ENCODE peak calls at places on chromosomes 5 and 9, in five cellular contexts. One of them, this sample, is unnamed.

GRCh38 chr5:4082966-4083564 is 487.4 kb downstream of the IRX1 start:
- DNase-seq in glutamatergic neuron: no peak
- DNase-seq in retinal pigment epithelial cell: no peak
- DNase-seq in MM.1S: no peak
- DNase-seq in colonic mucosa: no peak
- DNase-seq in this sample: no peak

GRCh38 chr5:16539169-16539666 is 73.6 kb upstream of the ZNF622 start:
- DNase-seq in colonic mucosa: peak
- DNase-seq in glutamatergic neuron: no peak
- DNase-seq in retinal pigment epithelial cell: no peak
- DNase-seq in MM.1S: no peak
- DNase-seq in this sample: no peak

GRCh38 chr5:176776916-176777315 is 33.4 kb upstream of the UNC5A start:
- DNase-seq in retinal pigment epithelial cell: no peak
- DNase-seq in glutamatergic neuron: no peak
- DNase-seq in MM.1S: no peak
- DNase-seq in colonic mucosa: no peak
- DNase-seq in this sample: no peak

GRCh38 chr5:28014779-28015178 is 976.4 kb upstream of the CDH9 start:
- DNase-seq in retinal pigment epithelial cell: no peak
- DNase-seq in colonic mucosa: no peak
- DNase-seq in MM.1S: peak
- DNase-seq in glutamatergic neuron: no peak
- DNase-seq in this sample: no peak

GRCh38 chr5:10936081-10936480 is 175.0 kb upstream of the DAP start:
- DNase-seq in glutamatergic neuron: no peak
- DNase-seq in retinal pigment epithelial cell: no peak
- DNase-seq in colonic mucosa: no peak
- DNase-seq in MM.1S: no peak
- DNase-seq in this sample: no peak

GRCh38 chr9:124771867-124772621 is 933 bp upstream of the NR6A1 start:
- DNase-seq in glutamatergic neuron: peak
- DNase-seq in retinal pigment epithelial cell: no peak
- DNase-seq in colonic mucosa: peak
- DNase-seq in MM.1S: peak
- DNase-seq in this sample: peak

GRCh38 chr9:94134629-94135028 is 50.4 kb downstream of the PTPDC1 start:
- DNase-seq in MM.1S: no peak
- DNase-seq in retinal pigment epithelial cell: no peak
- DNase-seq in colonic mucosa: no peak
- DNase-seq in glutamatergic neuron: no peak
- DNase-seq in this sample: no peak

GRCh38 chr5:139138109-139138508 is 60.1 kb downstream of the SIL1 start:
- DNase-seq in colonic mucosa: no peak
- DNase-seq in retinal pigment epithelial cell: no peak
- DNase-seq in MM.1S: no peak
- DNase-seq in glutamatergic neuron: no peak
- DNase-seq in this sample: no peak

GRCh38 chr9:124164800-124165199 is 92.9 kb upstream of the NEK6 start:
- DNase-seq in glutamatergic neuron: no peak
- DNase-seq in colonic mucosa: no peak
- DNase-seq in MM.1S: no peak
- DNase-seq in retinal pigment epithelial cell: peak
- DNase-seq in this sample: no peak

GRCh38 chr9:98401140-98402025 is 145.9 kb upstream of the TBC1D2 start:
- DNase-seq in retinal pigment epithelial cell: no peak
- DNase-seq in colonic mucosa: no peak
- DNase-seq in glutamatergic neuron: no peak
- DNase-seq in MM.1S: no peak
- DNase-seq in this sample: no peak

GRCh38 chr9:95511952-95512750 is 4.6 kb downstream of the PTCH1 start:
- DNase-seq in retinal pigment epithelial cell: no peak
- DNase-seq in glutamatergic neuron: no peak
- DNase-seq in MM.1S: no peak
- DNase-seq in colonic mucosa: peak
- DNase-seq in this sample: no peak

GRCh38 chr5:42620579-42621216 is 135.9 kb upstream of the CCDC152 start:
- DNase-seq in retinal pigment epithelial cell: no peak
- DNase-seq in MM.1S: no peak
- DNase-seq in colonic mucosa: no peak
- DNase-seq in glutamatergic neuron: no peak
- DNase-seq in this sample: no peak

GRCh38 chr5:137933491-137933911 is 44.2 kb downstream of the PKD2L2 start:
- DNase-seq in MM.1S: no peak
- DNase-seq in retinal pigment epithelial cell: no peak
- DNase-seq in glutamatergic neuron: no peak
- DNase-seq in colonic mucosa: no peak
- DNase-seq in this sample: no peak

GRCh38 chr5:120240716-120241115 is 223.4 kb upstream of the PRR16 start:
- DNase-seq in colonic mucosa: no peak
- DNase-seq in retinal pigment epithelial cell: no peak
- DNase-seq in glutamatergic neuron: no peak
- DNase-seq in MM.1S: no peak
- DNase-seq in this sample: no peak

GRCh38 chr5:35617435-35618296 is at the start of gene SPEF2:
- DNase-seq in retinal pigment epithelial cell: peak
- DNase-seq in MM.1S: peak
- DNase-seq in colonic mucosa: peak
- DNase-seq in glutamatergic neuron: peak
- DNase-seq in this sample: peak

GRCh38 chr5:38375423-38375822 is 117.1 kb downstream of the EGFLAM start:
- DNase-seq in colonic mucosa: no peak
- DNase-seq in retinal pigment epithelial cell: no peak
- DNase-seq in MM.1S: no peak
- DNase-seq in glutamatergic neuron: no peak
- DNase-seq in this sample: no peak

GRCh38 chr5:3542158-3542557 is 53.5 kb upstream of the IRX1 start:
- DNase-seq in colonic mucosa: no peak
- DNase-seq in MM.1S: no peak
- DNase-seq in glutamatergic neuron: no peak
- DNase-seq in retinal pigment epithelial cell: no peak
- DNase-seq in this sample: no peak

GRCh38 chr9:126985870-126986498 is 71.4 kb downstream of the RALGPS1 start:
- DNase-seq in glutamatergic neuron: no peak
- DNase-seq in colonic mucosa: peak
- DNase-seq in retinal pigment epithelial cell: no peak
- DNase-seq in MM.1S: peak
- DNase-seq in this sample: peak

GRCh38 chr5:97088774-97089148 is 53.6 kb downstream of the LIX1 start:
- DNase-seq in retinal pigment epithelial cell: no peak
- DNase-seq in colonic mucosa: no peak
- DNase-seq in MM.1S: no peak
- DNase-seq in glutamatergic neuron: no peak
- DNase-seq in this sample: no peak

GRCh38 chr5:97085787-97086181 is 56.6 kb downstream of the LIX1 start:
- DNase-seq in colonic mucosa: no peak
- DNase-seq in retinal pigment epithelial cell: no peak
- DNase-seq in glutamatergic neuron: no peak
- DNase-seq in MM.1S: no peak
- DNase-seq in this sample: no peak

GRCh38 chr5:97087138-97087537 is 55.3 kb downstream of the LIX1 start:
- DNase-seq in glutamatergic neuron: no peak
- DNase-seq in retinal pigment epithelial cell: no peak
- DNase-seq in colonic mucosa: no peak
- DNase-seq in MM.1S: no peak
- DNase-seq in this sample: no peak

GRCh38 chr5:97090944-97091343 is 51.5 kb downstream of the LIX1 start:
- DNase-seq in colonic mucosa: no peak
- DNase-seq in MM.1S: no peak
- DNase-seq in retinal pigment epithelial cell: no peak
- DNase-seq in glutamatergic neuron: no peak
- DNase-seq in this sample: no peak

GRCh38 chr5:97089149-97089801 is 53.1 kb downstream of the LIX1 start:
- DNase-seq in colonic mucosa: no peak
- DNase-seq in MM.1S: no peak
- DNase-seq in retinal pigment epithelial cell: no peak
- DNase-seq in glutamatergic neuron: no peak
- DNase-seq in this sample: no peak
- TF ChIP-seq CTCF in colonic mucosa: no peak
- TF ChIP-seq CTCF in MM.1S: no peak
- TF ChIP-seq CTCF in retinal pigment epithelial cell: no peak
- TF ChIP-seq CTCF in glutamatergic neuron: no peak
- TF ChIP-seq CTCF in this sample: no peak

DNA sequence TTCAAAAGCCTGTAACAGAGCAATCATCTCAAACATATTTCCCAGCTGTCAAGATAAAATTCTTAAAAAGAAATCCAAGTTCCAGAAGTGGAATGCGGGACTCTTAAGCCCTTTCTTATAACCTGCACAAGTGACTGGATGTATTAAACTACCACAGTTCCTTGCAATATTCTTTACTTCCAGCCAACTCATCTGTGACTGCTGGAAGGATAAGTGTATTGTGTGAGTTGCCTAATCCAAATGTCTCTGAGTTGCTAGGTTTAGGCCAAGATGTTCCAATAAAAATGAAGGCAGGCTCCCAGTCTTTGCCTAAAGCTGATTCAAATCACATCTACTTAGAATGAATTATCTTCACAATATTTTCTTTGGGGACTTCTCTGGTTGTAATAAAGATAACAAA is 159.2 kb upstream of the SLC24A2 start:
- DNase-seq in glutamatergic neuron: no peak
- DNase-seq in colonic mucosa: no peak
- DNase-seq in MM.1S: no peak
- DNase-seq in retinal pigment epithelial cell: no peak
- DNase-seq in this sample: no peak
- TF ChIP-seq CTCF in glutamatergic neuron: no peak
- TF ChIP-seq CTCF in colonic mucosa: no peak
- TF ChIP-seq CTCF in MM.1S: no peak
- TF ChIP-seq CTCF in retinal pigment epithelial cell: no peak
- TF ChIP-seq CTCF in this sample: no peak

GRCh38 chr5:154157483-154158378 is 32.8 kb upstream of the GALNT10 start:
- DNase-seq in colonic mucosa: no peak
- DNase-seq in retinal pigment epithelial cell: no peak
- DNase-seq in glutamatergic neuron: no peak
- DNase-seq in MM.1S: no peak
- DNase-seq in this sample: no peak
- TF ChIP-seq CTCF in colonic mucosa: peak
- TF ChIP-seq CTCF in retinal pigment epithelial cell: peak
- TF ChIP-seq CTCF in glutamatergic neuron: peak
- TF ChIP-seq CTCF in MM.1S: peak
- TF ChIP-seq CTCF in this sample: peak

GRCh38 chr5:130937046-130937445 is 228.0 kb downstream of the HINT1 start:
- DNase-seq in colonic mucosa: no peak
- DNase-seq in MM.1S: no peak
- DNase-seq in glutamatergic neuron: no peak
- DNase-seq in retinal pigment epithelial cell: no peak
- DNase-seq in this sample: no peak
- TF ChIP-seq CTCF in colonic mucosa: no peak
- TF ChIP-seq CTCF in MM.1S: no peak
- TF ChIP-seq CTCF in glutamatergic neuron: no peak
- TF ChIP-seq CTCF in retinal pigment epithelial cell: no peak
- TF ChIP-seq CTCF in this sample: no peak

GRCh38 chr5:56481147-56481997 is 248.2 kb upstream of the ANKRD55 start:
- DNase-seq in retinal pigment epithelial cell: no peak
- DNase-seq in glutamatergic neuron: peak
- DNase-seq in MM.1S: peak
- DNase-seq in colonic mucosa: peak
- DNase-seq in this sample: peak
- TF ChIP-seq CTCF in retinal pigment epithelial cell: peak
- TF ChIP-seq CTCF in glutamatergic neuron: peak
- TF ChIP-seq CTCF in MM.1S: peak
- TF ChIP-seq CTCF in colonic mucosa: no peak
- TF ChIP-seq CTCF in this sample: no peak

GRCh38 chr9:71762900-71763653 is 5.2 kb downstream of the CEMIP2 start:
- DNase-seq in MM.1S: no peak
- DNase-seq in retinal pigment epithelial cell: no peak
- DNase-seq in colonic mucosa: peak
- DNase-seq in glutamatergic neuron: no peak
- DNase-seq in this sample: no peak
- TF ChIP-seq CTCF in MM.1S: no peak
- TF ChIP-seq CTCF in retinal pigment epithelial cell: no peak
- TF ChIP-seq CTCF in colonic mucosa: no peak
- TF ChIP-seq CTCF in glutamatergic neuron: no peak
- TF ChIP-seq CTCF in this sample: no peak

DNA sequence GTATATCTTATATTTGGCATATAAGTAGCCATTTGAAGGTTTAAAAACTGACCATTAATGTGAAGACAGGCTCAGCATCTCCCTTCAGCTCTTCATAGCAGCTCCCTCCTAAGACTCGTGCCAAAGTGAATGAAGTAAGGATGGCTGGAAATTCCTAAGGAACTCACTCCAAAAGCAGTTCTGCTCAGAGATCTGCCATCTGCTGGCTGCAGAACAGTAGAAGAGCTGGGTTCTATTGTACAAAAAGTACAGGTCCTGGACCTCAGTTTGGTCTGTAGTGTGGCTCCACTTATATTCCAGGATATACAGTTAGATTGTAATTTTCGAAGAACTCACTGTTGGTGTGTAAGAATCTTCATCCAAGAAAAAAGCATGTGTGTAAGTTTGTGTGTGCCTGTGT is 104.9 kb upstream of the RUSC2 start:
- DNase-seq in colonic mucosa: no peak
- DNase-seq in MM.1S: no peak
- DNase-seq in glutamatergic neuron: no peak
- DNase-seq in retinal pigment epithelial cell: no peak
- DNase-seq in this sample: no peak
- TF ChIP-seq CTCF in colonic mucosa: no peak
- TF ChIP-seq CTCF in MM.1S: no peak
- TF ChIP-seq CTCF in glutamatergic neuron: no peak
- TF ChIP-seq CTCF in retinal pigment epithelial cell: peak
- TF ChIP-seq CTCF in this sample: no peak

DNA sequence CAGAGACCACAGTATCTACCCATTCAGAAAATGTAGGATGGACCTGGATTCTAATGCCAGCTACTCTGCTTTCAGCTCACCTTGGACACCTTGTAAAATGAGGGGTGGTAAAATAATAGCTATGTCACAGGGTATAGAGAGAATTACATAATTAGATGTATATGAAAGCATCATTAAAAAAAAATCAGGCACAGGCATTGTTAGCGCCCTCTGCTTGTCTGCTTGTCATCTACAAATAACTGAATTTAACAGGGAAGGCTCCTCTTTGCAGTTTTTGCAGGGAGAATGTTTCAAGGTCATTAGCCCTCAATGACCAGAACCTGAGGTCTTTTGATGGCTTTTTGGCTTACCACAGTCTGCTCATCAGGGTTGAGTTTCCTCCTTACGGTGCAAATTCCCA is 58.0 kb downstream of the GPR21 start:
- DNase-seq in colonic mucosa: no peak
- DNase-seq in MM.1S: no peak
- DNase-seq in retinal pigment epithelial cell: no peak
- DNase-seq in glutamatergic neuron: no peak
- DNase-seq in this sample: no peak
- TF ChIP-seq CTCF in colonic mucosa: no peak
- TF ChIP-seq CTCF in MM.1S: peak
- TF ChIP-seq CTCF in retinal pigment epithelial cell: peak
- TF ChIP-seq CTCF in glutamatergic neuron: no peak
- TF ChIP-seq CTCF in this sample: no peak

DNA sequence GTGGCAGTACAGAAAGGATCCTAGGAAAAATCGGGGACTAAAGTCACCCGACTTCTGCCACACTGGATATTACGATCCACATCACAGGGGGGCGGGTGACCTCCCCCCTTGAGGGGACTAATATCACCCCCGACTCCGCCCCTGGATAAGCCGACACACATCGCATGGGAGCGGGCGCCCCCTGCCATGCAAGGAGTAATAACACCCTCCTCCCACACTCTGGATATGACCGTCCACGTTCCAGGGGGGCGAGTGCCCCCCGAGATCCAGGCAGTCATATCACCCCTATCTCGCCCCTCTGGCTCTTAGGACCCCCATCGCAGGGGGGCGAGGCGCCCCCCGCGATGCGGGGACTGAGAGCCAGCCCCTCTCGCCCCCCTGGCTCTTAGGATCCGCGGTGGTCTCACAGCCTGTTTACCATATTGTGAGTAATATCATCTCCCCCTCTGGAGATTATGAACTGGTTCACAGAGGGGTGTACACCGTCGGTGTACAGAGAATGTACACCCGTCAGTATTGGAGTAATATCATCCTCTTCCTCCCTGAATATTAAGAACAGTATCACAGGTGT is 423.0 kb downstream of the DIRAS2 start:
- DNase-seq in glutamatergic neuron: peak
- DNase-seq in MM.1S: peak
- DNase-seq in retinal pigment epithelial cell: no peak
- DNase-seq in colonic mucosa: peak
- DNase-seq in this sample: peak
- TF ChIP-seq CTCF in glutamatergic neuron: peak
- TF ChIP-seq CTCF in MM.1S: peak
- TF ChIP-seq CTCF in retinal pigment epithelial cell: no peak
- TF ChIP-seq CTCF in colonic mucosa: peak
- TF ChIP-seq CTCF in this sample: peak

This sample was measured in GM20000.